ENCODE peak calls at places on chromosome 20, in ten cellular contexts. E, W, K, X, F, J, P, T, A and S are unnamed samples.
A peak's percentile ranks its signal among the peaks of the same experiment; 100 is the strongest.

GRCh38 chr20:41004561-41005360 is 23.9 kb upstream of the TOP1 start:
- DNase-seq in E (peak; percentile 39), W (no peak), K (no peak), X (no peak), F (no peak), J (no peak), P (no peak), T (no peak), A (no peak), S (no peak)

GRCh38 chr20:50286609-50287008 is 96.0 kb downstream of the CEBPB start:
- DNase-seq in E (no peak), W (peak; percentile 85), K (no peak), X (no peak), F (no peak), J (no peak), P (no peak), T (peak; percentile 95), A (peak; percentile 59), S (peak; percentile 40)

GRCh38 chr20:34165246-34165645 is 53.2 kb upstream of the EIF2S2 start:
- DNase-seq in E (no peak), W (no peak), K (no peak), X (no peak), F (no peak), J (no peak), P (no peak), T (no peak), A (no peak), S (no peak)

GRCh38 chr20:50521221-50521642 is 11.0 kb downstream of the PTPN1 start:
- DNase-seq in E (no peak), W (no peak), K (no peak), X (no peak), F (no peak), J (no peak), P (no peak), T (no peak), A (no peak), S (no peak)

GRCh38 chr20:40317156-40317790 is 371.8 kb downstream of the MAFB start:
- DNase-seq in E (no peak), W (no peak), K (no peak), X (no peak), F (peak; percentile 43), J (no peak), P (no peak), T (no peak), A (no peak), S (no peak)

GRCh38 chr20:29313481-29313880 is 1944.0 kb upstream of the DEFB115 start:
- DNase-seq in E (no peak), W (peak; percentile 65), K (no peak), X (no peak), F (no peak), J (no peak), P (no peak), T (no peak), A (no peak), S (no peak)

GRCh38 chr20:63140683-63141433 is 75.1 kb downstream of the YTHDF1 start:
- DNase-seq in E (no peak), W (no peak), K (peak; percentile 56), X (no peak), F (no peak), J (no peak), P (no peak), T (no peak), A (no peak), S (no peak)

GRCh38 chr20:19786311-19786710 is 28.3 kb downstream of the RIN2 start:
- DNase-seq in E (no peak), W (peak; percentile 63), K (no peak), X (no peak), F (no peak), J (no peak), P (peak; percentile 33), T (no peak), A (no peak), S (no peak)

GRCh38 chr20:11136691-11137090 is 462.9 kb upstream of the JAG1 start:
- DNase-seq in E (no peak), W (no peak), K (no peak), X (no peak), F (no peak), J (no peak), P (no peak), T (no peak), A (no peak), S (no peak)

GRCh38 chr20:62475027-62475818 is 572 bp downstream of the GATA5 start:
- DNase-seq in E (no peak), W (no peak), K (no peak), X (no peak), F (no peak), J (no peak), P (no peak), T (no peak), A (no peak), S (no peak)

GRCh38 chr20:35431621-35432429 is 6.2 kb downstream of the GDF5 start:
- DNase-seq in E (no peak), W (no peak), K (no peak), X (no peak), F (no peak), J (no peak), P (no peak), T (no peak), A (no peak), S (no peak)

GRCh38 chr20:5008743-5009142 is 7.4 kb upstream of the SLC23A2 start:
- DNase-seq in E (no peak), W (no peak), K (no peak), X (no peak), F (no peak), J (no peak), P (no peak), T (no peak), A (no peak), S (no peak)

DNA sequence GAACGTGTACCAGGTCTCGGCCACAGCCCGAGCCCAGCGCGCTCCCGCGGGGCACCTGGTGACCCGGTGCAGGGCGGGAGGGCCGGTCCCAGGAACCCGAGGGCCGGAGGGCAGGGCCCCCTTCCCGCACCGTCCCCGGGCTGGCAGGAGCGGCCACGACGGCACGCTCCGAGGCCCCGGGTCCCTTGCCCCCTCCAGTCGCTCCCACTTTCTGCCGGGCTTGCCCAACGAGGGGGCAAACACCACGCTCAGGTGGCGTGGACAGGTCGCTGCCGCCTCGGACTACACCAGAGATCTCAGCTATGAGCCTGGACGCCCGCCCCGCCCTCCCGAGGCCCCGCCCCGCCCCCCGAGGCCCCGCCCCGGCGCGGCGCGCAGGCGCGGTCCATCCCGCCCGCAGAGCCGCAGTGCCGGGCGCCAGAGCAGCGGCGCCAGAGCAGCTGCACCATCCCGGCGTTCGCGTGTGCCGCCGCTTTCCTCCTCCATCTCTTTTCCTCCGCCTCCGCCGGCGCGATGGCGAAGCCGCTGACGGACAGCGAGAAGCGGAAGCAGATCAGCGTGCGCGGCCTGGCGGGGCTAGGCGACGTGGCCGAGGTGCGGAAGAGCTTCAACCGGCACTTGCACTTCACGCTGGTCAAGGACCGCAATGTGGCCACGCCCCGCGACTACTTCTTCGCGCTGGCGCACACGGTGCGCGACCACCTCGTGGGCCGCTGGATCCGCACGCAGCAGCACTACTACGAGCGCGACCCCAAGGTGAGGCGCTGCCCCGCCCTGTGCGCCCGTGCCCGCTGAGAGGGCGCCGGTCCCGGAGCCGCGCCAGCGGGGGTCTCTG is at the start of gene PYGB:
- DNase-seq in E (peak; percentile 81), W (peak; percentile 87), K (peak; percentile 96), X (no peak), F (peak; percentile 83), J (peak; percentile 41), P (peak; percentile 81), T (peak; percentile 94), A (peak; percentile 61), S (peak; percentile 86)
- TF ChIP-seq POLR2A in E (peak; percentile 81), W (peak; percentile 95), K (no peak), X (no peak), F (peak; percentile 95), J (peak; percentile 93), P (peak; percentile 90), T (peak; percentile 98), A (peak; percentile 92), S (peak; percentile 93)

GRCh38 chr20:38393259-38393658 is 41.9 kb downstream of the SNHG17 start:
- DNase-seq in E (no peak), W (no peak), K (no peak), X (no peak), F (no peak), J (no peak), P (no peak), T (no peak), A (no peak), S (no peak)
- TF ChIP-seq POLR2A in E (no peak), W (no peak), K (no peak), X (no peak), F (no peak), J (no peak), P (no peak), T (no peak), A (no peak), S (no peak)

GRCh38 chr20:32109392-32110172 is at the start of gene TM9SF4:
- DNase-seq in E (peak; percentile 88), W (peak; percentile 95), K (peak; percentile 95), X (peak; percentile 48), F (peak; percentile 85), J (peak; percentile 93), P (peak; percentile 90), T (peak; percentile 88), A (peak; percentile 84), S (peak; percentile 91)
- TF ChIP-seq POLR2A in E (no peak), W (peak; percentile 56), K (peak; percentile 34), X (peak; percentile 31), F (peak; percentile 51), J (peak; percentile 90), P (peak; percentile 74), T (peak; percentile 79), A (no peak), S (peak; percentile 66)

GRCh38 chr20:61357119-61357518 is 105.1 kb downstream of the CDH4 start:
- DNase-seq in E (no peak), W (no peak), K (no peak), X (no peak), F (no peak), J (no peak), P (no peak), T (no peak), A (no peak), S (no peak)

GRCh38 chr20:61360940-61361339 is 108.9 kb downstream of the CDH4 start:
- DNase-seq in E (no peak), W (no peak), K (no peak), X (no peak), F (no peak), J (no peak), P (no peak), T (no peak), A (no peak), S (no peak)

GRCh38 chr20:61361501-61361900 is 109.4 kb downstream of the CDH4 start:
- DNase-seq in E (no peak), W (no peak), K (no peak), X (no peak), F (no peak), J (no peak), P (no peak), T (no peak), A (no peak), S (no peak)

GRCh38 chr20:61360296-61360695 is 108.2 kb downstream of the CDH4 start:
- DNase-seq in E (no peak), W (no peak), K (no peak), X (no peak), F (no peak), J (no peak), P (no peak), T (no peak), A (no peak), S (no peak)

DNA sequence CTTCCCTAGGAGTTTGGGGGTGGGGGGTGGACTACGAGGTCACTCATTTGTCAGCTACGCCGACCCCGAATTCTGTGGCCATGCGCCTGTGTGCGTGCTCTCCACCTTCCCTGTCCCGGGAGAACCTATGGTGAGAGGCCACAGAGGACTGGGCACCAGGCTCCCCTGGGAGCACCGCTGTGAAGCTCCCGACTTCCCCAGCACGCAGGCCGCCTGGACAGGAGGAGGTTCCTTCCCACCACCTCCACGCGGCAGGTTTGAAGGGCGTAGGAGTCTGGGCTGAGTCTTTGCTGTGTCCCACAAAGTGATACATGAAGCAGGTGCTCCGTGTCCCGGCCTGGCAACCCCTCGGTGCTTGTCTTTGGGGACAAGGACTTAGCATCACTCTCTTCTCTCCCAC is 107.2 kb downstream of the CDH4 start:
- DNase-seq in E (no peak), W (no peak), K (no peak), X (no peak), F (no peak), J (no peak), P (no peak), T (no peak), A (no peak), S (no peak)
- TF ChIP-seq POLR2A in E (no peak), W (no peak), K (no peak), X (no peak), F (no peak), J (no peak), P (no peak), T (no peak), A (no peak), S (no peak)